ENCODE peak calls at places on chromosomes 16 and 17, in seven cellular contexts. X is breast epithelium; M is stimulated activated CD8-positive, alpha-beta memory T cell treated with anti-CD3 and anti-CD28 coated beads, Interleukin-2, amount 100 ng/mL, for 48 hours; F is right atrium auricular region; L is left lung; G is activated CD8-positive, alpha-beta T cell treated with anti-CD3 and anti-CD28 coated beads, Interleukin-2, amount 10 ng/mL, durations not matched to agents 7 days and 5 days; U is hypothalamus. T is an unnamed sample.
A peak's percentile ranks its signal among the peaks of the same experiment; 100 is the strongest.

GRCh38 chr17:7380855-7381683 is at the start of gene TNK1:
- DNase-seq in U (no peak), M (no peak), F (no peak), G (no peak), L (peak; percentile 89), X (peak; percentile 69), T (no peak)

GRCh38 chr17:1110844-1111598 is 68.8 kb downstream of the ABR start:
- DNase-seq in M (no peak), L (peak; percentile 91), G (no peak), U (peak; percentile 78), X (peak; percentile 40), F (peak; percentile 85), T (peak; percentile 77)

GRCh38 chr17:64466019-64466735 is 17.3 kb downstream of the MILR1 start:
- DNase-seq in M (no peak), X (no peak), G (no peak), U (no peak), F (no peak), L (no peak), T (no peak)

GRCh38 chr16:11084484-11085024 is 140.2 kb downstream of the CLEC16A start:
- DNase-seq in L (no peak), U (no peak), G (no peak), X (no peak), F (no peak), M (no peak), T (no peak)

GRCh38 chr17:56978441-56979090 is 635 bp downstream of the SCPEP1 start:
- DNase-seq in U (no peak), M (no peak), F (peak; percentile 54), G (peak; percentile 26), L (no peak), X (no peak), T (no peak)

GRCh38 chr17:3636908-3637373 is 381 bp downstream of the CTNS start:
- DNase-seq in M (no peak), L (no peak), X (no peak), U (no peak), G (peak; percentile 30), F (no peak), T (no peak)

GRCh38 chr16:50861926-50862325 is 120.0 kb downstream of the CYLD start:
- DNase-seq in F (no peak), U (no peak), M (no peak), L (no peak), G (no peak), X (no peak), T (no peak)

GRCh38 chr17:34579017-34579946 is at the start of gene TMEM132E:
- DNase-seq in X (peak; percentile 26), G (peak; percentile 23), M (no peak), U (peak; percentile 86), F (peak; percentile 63), L (peak; percentile 82), T (peak; percentile 39)

GRCh38 chr16:25165284-25165683 is 51.5 kb upstream of the AQP8 start:
- DNase-seq in U (no peak), X (no peak), F (no peak), M (no peak), L (no peak), G (no peak), T (no peak)

GRCh38 chr16:87135631-87136030 is 181.6 kb downstream of the C16orf95 start:
- DNase-seq in F (no peak), M (no peak), X (no peak), L (no peak), U (no peak), G (no peak), T (no peak)

GRCh38 chr16:46573008-46573833 is 48.0 kb downstream of the SHCBP1 start:
- DNase-seq in M (no peak), U (no peak), F (no peak), X (no peak), G (no peak), L (peak; percentile 71), T (no peak)

GRCh38 chr17:79855331-79856124 is 16.3 kb upstream of the CBX4 start:
- DNase-seq in F (no peak), G (no peak), U (no peak), M (no peak), L (no peak), X (no peak), T (no peak)

GRCh38 chr16:1472974-1473373 is 1.9 kb downstream of the CLCN7 start:
- DNase-seq in G (no peak), F (no peak), L (no peak), X (no peak), M (no peak), U (no peak), T (no peak)

GRCh38 chr16:73033271-73033998 is 14.5 kb downstream of the ZFHX3 start:
- DNase-seq in L (no peak), U (peak; percentile 18), G (no peak), F (no peak), X (no peak), M (no peak), T (no peak)

GRCh38 chr17:4365628-4366311 is 705 bp downstream of the UBE2G1 start:
- DNase-seq in M (peak; percentile 34), U (peak; percentile 26), F (no peak), L (peak; percentile 90), X (peak; percentile 28), G (peak; percentile 54), T (no peak)

GRCh38 chr17:58666858-58667267 is 25.0 kb downstream of the TEX14 start:
- DNase-seq in G (peak; percentile 40), M (peak; percentile 9), U (peak; percentile 67), F (peak; percentile 84), X (peak; percentile 20), L (peak; percentile 88), T (peak; percentile 19)

GRCh38 chr17:15414502-15415348 is 52.7 kb downstream of the CDRT4 start:
- DNase-seq in G (no peak), M (no peak), F (no peak), L (no peak), U (peak; percentile 67), X (peak; percentile 43), T (peak; percentile 57)

GRCh38 chr17:76528528-76529223 is 8.8 kb downstream of the CYGB start:
- DNase-seq in G (no peak), U (no peak), F (peak; percentile 91), L (no peak), M (no peak), X (no peak), T (no peak)

GRCh38 chr16:58087209-58087913 is 41.8 kb downstream of the CFAP20 start:
- DNase-seq in F (no peak), M (no peak), G (no peak), X (no peak), L (no peak), U (no peak), T (no peak)

GRCh38 chr17:75587718-75588545 is at the start of gene MYO15B:
- DNase-seq in U (peak; percentile 39), X (no peak), F (peak; percentile 61), M (peak; percentile 46), G (peak; percentile 71), L (peak; percentile 95), T (peak; percentile 43)

GRCh38 chr17:17835415-17836249 is 1.2 kb downstream of the SREBF1 start:
- DNase-seq in U (no peak), G (no peak), L (no peak), X (no peak), F (no peak), M (no peak), T (no peak)